ENCODE peak calls at places on chromosomes 13 and 19, in eight cellular contexts. Y, C, B, Z, T, H, O and A are unnamed samples.

GRCh38 chr13:75330770-75331169 is 151.2 kb downstream of the TBC1D4 start:
- DNase-seq in Z (no peak), T (no peak), B (no peak), O (no peak), C (no peak), H (no peak), Y (no peak), A (no peak)

GRCh38 chr13:74256969-74257368 is 122.8 kb upstream of the KLF12 start:
- DNase-seq in Y (no peak), H (no peak), O (no peak), B (no peak), C (no peak), Z (no peak), T (no peak), A (no peak)

GRCh38 chr19:38922482-38922881 is 8.1 kb downstream of the SARS2 start:
- DNase-seq in T (no peak), Y (no peak), H (no peak), B (no peak), O (no peak), C (no peak), Z (no peak), A (no peak)

GRCh38 chr13:112753868-112754267 is 64.0 kb downstream of the ATP11A start:
- DNase-seq in C (no peak), O (no peak), Y (no peak), Z (no peak), H (no peak), T (no peak), B (no peak), A (no peak)

GRCh38 chr19:38434549-38435051 is 1.1 kb downstream of the RYR1 start:
- DNase-seq in Y (no peak), C (no peak), B (no peak), O (no peak), H (no peak), Z (no peak), T (no peak), A (peak; percentile 95)

GRCh38 chr19:10603084-10603872 is 16.2 kb upstream of the AP1M2 start:
- DNase-seq in B (peak; percentile 93), Y (no peak), O (no peak), Z (no peak), H (no peak), T (peak; percentile 67), C (no peak), A (peak; percentile 43)

GRCh38 chr13:105139380-105140285 is 1395.8 kb downstream of the EFNB2 start:
- DNase-seq in Z (no peak), T (peak; percentile 13), B (peak; percentile 81), C (no peak), Y (peak; percentile 12), H (no peak), O (peak; percentile 52), A (peak; percentile 43)

GRCh38 chr13:34025746-34026145 is 207.8 kb downstream of the RFC3 start:
- DNase-seq in Y (peak; percentile 32), H (peak; percentile 24), Z (no peak), T (no peak), C (peak; percentile 42), O (no peak), B (no peak), A (no peak)

GRCh38 chr13:30376426-30377311 is 45.6 kb upstream of the UBE2L5 start:
- DNase-seq in O (peak; percentile 32), Y (no peak), Z (no peak), B (peak; percentile 89), T (peak; percentile 43), C (no peak), H (no peak), A (no peak)

GRCh38 chr19:19055701-19056100 is 8.1 kb upstream of the SLC25A42 start:
- DNase-seq in H (no peak), C (no peak), O (no peak), B (no peak), T (no peak), Z (no peak), Y (no peak), A (no peak)

GRCh38 chr19:47187023-47187655 is 43.9 kb downstream of the BBC3 start:
- DNase-seq in O (no peak), B (no peak), C (no peak), T (no peak), Z (no peak), H (no peak), Y (no peak), A (no peak)

GRCh38 chr13:62696490-62696889 is 1280.8 kb upstream of the PCDH20 start:
- DNase-seq in H (no peak), C (no peak), Y (no peak), Z (no peak), O (no peak), B (no peak), T (no peak), A (no peak)